ENCODE peak calls at places on chromosome 11, in seven cellular contexts. F is GM13977, O is B cell, M is heart right ventricle, L is esophagus muscularis mucosa, N is mesothelial cell of epicardium, D is stomach. I is an unnamed sample.
A peak's percentile ranks its signal among the peaks of the same experiment; 100 is the strongest.

GRCh38 chr11:69920500-69921428 is 101.5 kb upstream of the FGF3 start:
- DNase-seq in F (no peak), O (no peak), M (no peak), L (no peak), N (no peak), D (no peak), I (no peak)

GRCh38 chr11:93730108-93731107 is 10.9 kb downstream of the TAF1D start:
- DNase-seq in F (no peak), O (no peak), M (no peak), L (no peak), N (no peak), D (no peak), I (no peak)

GRCh38 chr11:124538019-124538418 is 5.4 kb downstream of the OR8B12 start:
- DNase-seq in F (no peak), O (no peak), M (no peak), L (no peak), N (no peak), D (no peak), I (no peak)

GRCh38 chr11:94958118-94958517 is 15.2 kb downstream of the CWC15 start:
- DNase-seq in F (no peak), O (no peak), M (no peak), L (no peak), N (no peak), D (no peak), I (no peak)

GRCh38 chr11:134275534-134276395 is at the start of gene GLB1L3:
- DNase-seq in F (peak; percentile 73), O (no peak), M (no peak), L (no peak), N (no peak), D (no peak), I (peak; percentile 83)

GRCh38 chr11:72781063-72781312 is 12.9 kb downstream of the STARD10 start:
- DNase-seq in F (no peak), O (no peak), M (no peak), L (no peak), N (no peak), D (peak; percentile 71), I (no peak)

GRCh38 chr11:64757549-64758329 is 2.0 kb downstream of the PYGM start:
- DNase-seq in F (no peak), O (no peak), M (no peak), L (no peak), N (no peak), D (no peak), I (no peak)

GRCh38 chr11:133041165-133041564 is 491.1 kb downstream of the OPCML start:
- DNase-seq in F (no peak), O (no peak), M (no peak), L (no peak), N (no peak), D (no peak), I (no peak)

GRCh38 chr11:19311306-19312030 is 70.7 kb upstream of the E2F8 start:
- DNase-seq in F (peak; percentile 50), O (no peak), M (peak; percentile 71), L (no peak), N (peak; percentile 29), D (peak; percentile 76), I (peak; percentile 67)
- TF ChIP-seq CTCF in F (peak; percentile 75), O (peak; percentile 62), M (peak; percentile 83), L (peak; percentile 73), N (peak; percentile 88), D (peak; percentile 66), I (peak; percentile 68)

DNA sequence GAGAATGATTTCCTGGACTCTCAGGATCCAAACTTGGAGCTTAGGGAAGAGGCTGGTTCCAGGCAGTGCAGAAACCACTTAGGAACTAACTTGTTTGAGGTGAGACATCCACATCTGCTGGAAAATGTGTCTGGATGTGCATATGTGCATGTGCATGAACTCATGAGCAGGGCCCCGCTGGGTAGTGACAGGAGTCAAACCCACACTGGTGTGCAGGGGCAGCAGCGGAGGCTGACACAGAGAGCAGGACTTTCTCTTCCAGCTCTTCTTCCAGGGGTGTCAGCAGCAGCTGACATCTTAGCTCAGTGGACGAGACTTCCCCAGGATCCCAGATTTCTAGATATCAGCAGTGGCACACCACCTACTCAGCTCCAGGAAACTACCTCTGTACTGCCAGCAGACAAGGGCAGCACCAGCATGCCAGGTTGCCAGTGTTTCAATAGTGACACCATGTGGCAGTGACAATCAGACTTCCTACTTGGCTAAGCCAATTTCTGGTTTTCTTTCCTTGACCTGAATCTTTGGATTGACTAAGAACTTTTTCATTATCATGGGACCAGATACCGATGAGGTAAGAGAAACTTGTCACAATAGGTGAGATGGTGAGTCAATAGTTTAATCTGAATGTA is 227.5 kb upstream of the ZC3H12C start:
- DNase-seq in F (no peak), O (no peak), M (peak; percentile 11), L (no peak), N (no peak), D (no peak), I (no peak)
- TF ChIP-seq CTCF in F (peak; percentile 23), O (no peak), M (peak; percentile 42), L (no peak), N (no peak), D (no peak), I (no peak)

GRCh38 chr11:60871378-60872061 is 4.2 kb downstream of the ZP1 start:
- DNase-seq in F (no peak), O (no peak), M (peak; percentile 43), L (no peak), N (no peak), D (peak; percentile 16), I (no peak)
- TF ChIP-seq CTCF in F (no peak), O (no peak), M (peak; percentile 32), L (no peak), N (no peak), D (no peak), I (no peak)

DNA sequence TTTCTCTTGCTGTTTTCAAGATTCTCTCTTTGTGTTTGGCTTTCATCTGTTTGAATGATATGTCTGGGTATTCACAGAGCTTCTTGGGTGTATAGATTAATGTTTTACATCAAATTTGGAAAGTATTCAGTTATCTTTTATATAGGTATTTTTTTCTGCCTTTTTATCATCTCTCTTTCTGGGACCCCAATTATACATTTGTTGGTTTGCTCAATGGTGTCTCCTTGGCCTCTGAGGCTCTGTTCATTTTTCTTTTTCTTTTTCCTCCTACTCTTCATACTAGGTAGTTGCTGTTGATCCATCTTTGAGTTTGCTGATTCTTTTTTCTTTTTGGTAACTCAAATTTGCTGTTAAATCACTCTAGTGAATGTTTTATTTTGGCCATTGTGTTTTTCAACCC is 14.3 kb downstream of the PLAAT5 start:
- DNase-seq in F (no peak), O (no peak), M (no peak), L (no peak), N (no peak), D (no peak), I (no peak)
- TF ChIP-seq CTCF in F (no peak), O (no peak), M (no peak), L (no peak), N (no peak), D (no peak), I (no peak)

DNA sequence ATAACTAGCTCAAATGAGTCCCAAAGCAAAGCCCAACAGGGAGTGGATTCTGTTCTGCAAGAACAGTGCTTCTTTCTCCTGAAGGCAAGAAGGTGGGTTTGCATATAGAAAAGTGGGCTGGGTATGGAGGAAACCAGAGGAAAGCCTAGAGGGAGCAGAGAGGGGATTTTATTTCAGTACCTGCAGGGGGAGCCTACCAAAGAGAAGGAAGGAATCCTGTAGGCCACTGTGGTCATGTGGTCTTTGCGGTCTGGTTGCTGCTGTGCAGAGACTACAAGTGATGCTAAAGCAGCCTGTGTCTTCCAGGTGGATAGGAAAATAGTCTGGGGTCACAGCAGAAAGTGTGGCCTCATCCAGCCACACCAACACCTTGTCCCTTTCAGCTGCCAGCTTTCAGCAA is 33.2 kb upstream of the ZBTB16 start:
- DNase-seq in F (no peak), O (peak; percentile 49), M (no peak), L (no peak), N (no peak), D (no peak), I (no peak)
- TF ChIP-seq CTCF in F (no peak), O (no peak), M (no peak), L (no peak), N (no peak), D (no peak), I (no peak)

GRCh38 chr11:9396752-9397151 is 12.3 kb downstream of the IPO7 start:
- DNase-seq in F (peak; percentile 68), O (no peak), M (no peak), L (no peak), N (no peak), D (no peak), I (peak; percentile 63)

GRCh38 chr11:9399466-9399865 is 15.0 kb downstream of the IPO7 start:
- DNase-seq in F (no peak), O (no peak), M (no peak), L (no peak), N (no peak), D (no peak), I (no peak)

GRCh38 chr11:9396310-9396709 is 11.9 kb downstream of the IPO7 start:
- DNase-seq in F (no peak), O (no peak), M (no peak), L (no peak), N (no peak), D (no peak), I (no peak)

DNA sequence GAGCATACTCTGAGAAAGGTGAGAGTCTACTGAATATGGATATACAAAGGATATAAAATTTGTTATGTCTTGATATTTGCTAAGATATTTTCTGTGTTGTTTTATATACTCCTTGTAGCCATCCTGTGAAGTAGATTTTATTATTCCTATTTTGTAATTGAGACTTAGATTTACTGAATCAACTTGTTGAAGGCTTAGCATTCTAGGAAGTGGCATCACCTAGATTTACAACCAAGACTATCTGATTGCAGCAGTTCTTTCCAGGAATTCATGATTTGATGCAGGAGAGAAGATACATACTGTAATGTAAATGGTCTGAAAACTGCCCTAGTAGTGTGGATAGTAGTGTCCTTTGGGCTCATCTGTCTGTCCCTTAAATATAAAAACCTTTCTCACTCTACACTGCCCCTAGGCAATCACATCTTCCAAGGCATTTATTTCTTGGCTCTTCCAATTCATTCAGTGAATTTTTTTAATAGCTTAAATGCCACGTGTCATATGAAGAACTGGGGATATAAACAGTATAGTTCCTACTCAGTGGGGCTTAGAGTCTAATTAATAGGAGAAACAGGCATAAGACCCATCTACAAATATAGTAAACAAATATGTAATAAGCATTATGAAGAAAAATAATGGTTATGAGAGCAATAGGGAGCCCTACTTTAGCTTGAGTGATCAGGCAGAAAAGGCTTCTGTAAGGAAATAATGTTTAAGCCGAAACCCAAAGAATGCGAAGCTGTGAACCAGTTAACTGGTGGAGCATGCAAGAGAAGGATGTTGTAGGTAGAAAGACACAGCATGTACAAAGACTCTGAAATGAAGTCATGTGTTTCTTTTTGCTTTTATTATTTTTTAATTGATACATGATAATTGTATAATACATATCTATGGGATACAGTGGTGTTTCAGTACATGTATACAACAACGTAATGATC is 13.6 kb downstream of the IPO7 start:
- DNase-seq in F (no peak), O (no peak), M (no peak), L (no peak), N (no peak), D (no peak), I (no peak)
- TF ChIP-seq CTCF in F (no peak), O (no peak), M (no peak), L (no peak), N (no peak), D (no peak), I (no peak)

DNA sequence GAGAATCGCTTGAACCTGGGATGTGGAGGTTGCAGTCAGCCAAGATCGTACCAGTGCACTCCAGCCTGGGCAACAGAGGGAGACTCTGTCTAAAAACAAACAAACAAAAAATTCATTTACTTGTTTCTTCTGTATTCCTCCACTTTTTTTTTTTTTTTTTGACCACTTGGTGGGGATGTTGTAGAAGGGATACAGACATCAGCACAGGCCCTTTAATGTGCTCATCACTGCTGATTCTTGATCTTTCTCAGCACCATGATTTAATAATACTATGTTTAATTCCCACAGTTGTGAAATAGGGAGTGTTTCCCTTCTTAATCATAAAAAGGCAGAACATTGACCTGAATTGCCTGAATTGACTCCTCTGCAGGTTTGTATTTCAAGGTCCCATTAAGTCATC is 4.5 kb downstream of the TTC9C start:
- DNase-seq in F (no peak), O (no peak), M (no peak), L (no peak), N (no peak), D (no peak), I (no peak)
- TF ChIP-seq CTCF in F (no peak), O (peak; percentile 31), M (no peak), L (no peak), N (no peak), D (no peak), I (no peak)

I was measured in GM13976.